ENCODE peak calls at places on chromosomes 2 and 18, in ten cellular contexts. X is activated T-helper 1 cell treated with anti-CD3 and anti-CD28 coated beads, Interleukin-2, amount 50 U/mL, for 16 hours; C is skeletal muscle cell; B is tibial artery; O is foreskin fibroblast; J is T-helper 2 cell; A is type B pancreatic cell; T is HEK293T; M is bronchial epithelial cell; E is mammary epithelial cell. Y is an unnamed sample.

GRCh38 chr2:144835634-144836351 is 315.9 kb upstream of the ZEB2 start:
- DNase-seq in X (no peak), C (peak), B (no peak), O (peak), J (no peak), A (no peak), T (no peak), M (peak), E (peak), Y (no peak)

GRCh38 chr18:67665266-67665665 is 148.7 kb upstream of the DSEL start:
- DNase-seq in X (no peak), C (peak), B (no peak), O (peak), J (no peak), A (no peak), T (no peak), M (peak), E (peak), Y (no peak)

GRCh38 chr2:86393521-86394490 is 47.4 kb upstream of the KDM3A start:
- DNase-seq in X (no peak), C (no peak), B (no peak), O (peak), J (no peak), A (no peak), T (no peak), M (peak), E (peak), Y (peak)

GRCh38 chr2:189940913-189941312 is 121.6 kb downstream of the MSTN start:
- DNase-seq in X (no peak), C (no peak), B (no peak), O (no peak), J (no peak), A (no peak), T (no peak), M (no peak), E (no peak), Y (peak)

GRCh38 chr2:226791487-226792081 is 8.0 kb downstream of the IRS1 start:
- DNase-seq in X (peak), C (peak), B (peak), O (peak), J (peak), A (peak), T (peak), M (peak), E (peak), Y (peak)

GRCh38 chr2:120729410-120730052 is 6.1 kb upstream of the GLI2 start:
- DNase-seq in X (no peak), C (no peak), B (peak), O (peak), J (no peak), A (peak), T (no peak), M (peak), E (peak), Y (no peak)

GRCh38 chr18:75638597-75639467 is 211.3 kb upstream of the SMIM21 start:
- DNase-seq in X (no peak), C (no peak), B (no peak), O (peak), J (no peak), A (no peak), T (no peak), M (no peak), E (no peak), Y (peak)

GRCh38 chr2:199581935-199582336 is 124.2 kb upstream of the SATB2 start:
- DNase-seq in X (no peak), C (no peak), B (no peak), O (peak), J (no peak), A (no peak), T (no peak), M (no peak), E (no peak), Y (peak)

GRCh38 chr2:217714268-217714643 is 288.5 kb downstream of the TNS1 start:
- DNase-seq in X (no peak), C (no peak), B (peak), O (peak), J (no peak), A (no peak), T (no peak), M (no peak), E (peak), Y (no peak)

GRCh38 chr2:99512081-99512480 is 22.3 kb upstream of the REV1 start:
- DNase-seq in X (no peak), C (no peak), B (no peak), O (no peak), J (no peak), A (no peak), T (no peak), M (no peak), E (no peak), Y (no peak)

GRCh38 chr2:201500534-201500933 is 49.0 kb downstream of the STRADB start:
- DNase-seq in X (no peak), C (peak), B (no peak), O (peak), J (no peak), A (no peak), T (no peak), M (peak), E (peak), Y (no peak)

GRCh38 chr2:237485304-237485703 is 1.7 kb upstream of the MLPH start:
- DNase-seq in X (no peak), C (no peak), B (no peak), O (no peak), J (no peak), A (no peak), T (no peak), M (no peak), E (no peak), Y (no peak)

GRCh38 chr2:4091013-4091412 is 387.6 kb downstream of the DCDC2C start:
- DNase-seq in X (no peak), C (no peak), B (no peak), O (no peak), J (no peak), A (no peak), T (no peak), M (no peak), E (no peak), Y (no peak)

GRCh38 chr2:233119123-233119522 is 59.0 kb downstream of the INPP5D start:
- DNase-seq in X (no peak), C (no peak), B (no peak), O (no peak), J (no peak), A (no peak), T (no peak), M (no peak), E (no peak), Y (no peak)

GRCh38 chr2:179613701-179614100 is 247.7 kb downstream of the ZNF385B start:
- DNase-seq in X (no peak), C (no peak), B (no peak), O (peak), J (no peak), A (no peak), T (no peak), M (no peak), E (peak), Y (no peak)

GRCh38 chr2:69616755-69617154 is 26.8 kb downstream of the AAK1 start:
- DNase-seq in X (peak), C (no peak), B (no peak), O (no peak), J (peak), A (no peak), T (no peak), M (peak), E (peak), Y (peak)

GRCh38 chr2:63999049-63999448 is 20.2 kb downstream of the VPS54 start:
- DNase-seq in X (no peak), C (no peak), B (no peak), O (no peak), J (no peak), A (no peak), T (no peak), M (peak), E (no peak), Y (no peak)

GRCh38 chr2:133326651-133327397 is 241.4 kb downstream of the NCKAP5 start:
- DNase-seq in X (no peak), C (peak), B (no peak), O (peak), J (no peak), A (no peak), T (no peak), M (peak), E (no peak), Y (no peak)

GRCh38 chr2:27929916-27930486 is 39.5 kb downstream of the BABAM2 start:
- DNase-seq in X (no peak), C (no peak), B (no peak), O (no peak), J (no peak), A (no peak), T (no peak), M (no peak), E (no peak), Y (no peak)

GRCh38 chr18:31555971-31556747 is 35.5 kb upstream of the TTR start:
- DNase-seq in X (peak), C (peak), B (no peak), O (peak), J (no peak), A (no peak), T (peak), M (peak), E (peak), Y (peak)

GRCh38 chr2:88903744-88904353 is 212.4 kb downstream of the RPIA start:
- DNase-seq in X (no peak), C (no peak), B (no peak), O (peak), J (no peak), A (no peak), T (peak), M (peak), E (peak), Y (peak)

GRCh38 chr2:72940786-72941185 is 23.5 kb downstream of the EMX1 start:
- DNase-seq in X (no peak), C (peak), B (no peak), O (peak), J (no peak), A (no peak), T (no peak), M (no peak), E (no peak), Y (no peak)

GRCh38 chr2:7835693-7836680 is 845.9 kb upstream of the ID2 start:
- DNase-seq in X (no peak), C (no peak), B (no peak), O (peak), J (no peak), A (no peak), T (no peak), M (peak), E (no peak), Y (no peak)

GRCh38 chr2:14094592-14094991 is 537.9 kb upstream of the LRATD1 start:
- DNase-seq in X (no peak), C (no peak), B (no peak), O (no peak), J (no peak), A (no peak), T (no peak), M (peak), E (no peak), Y (peak)

GRCh38 chr18:79625195-79625923 is 54.2 kb upstream of the CTDP1 start:
- DNase-seq in X (no peak), C (no peak), B (peak), O (no peak), J (no peak), A (no peak), T (no peak), M (peak), E (no peak), Y (peak)

GRCh38 chr2:237577956-237578870 is 11.8 kb downstream of the PRLH start:
- DNase-seq in X (no peak), C (no peak), B (no peak), O (no peak), J (no peak), A (no peak), T (no peak), M (no peak), E (no peak), Y (no peak)

GRCh38 chr2:191927319-191927867 is 80.5 kb upstream of the CAVIN2 start:
- DNase-seq in X (no peak), C (peak), B (no peak), O (peak), J (no peak), A (no peak), T (no peak), M (peak), E (peak), Y (peak)

GRCh38 chr2:170651603-170652002 is 63.5 kb upstream of the SP5 start:
- DNase-seq in X (no peak), C (no peak), B (no peak), O (no peak), J (peak), A (no peak), T (no peak), M (no peak), E (no peak), Y (no peak)

GRCh38 chr2:163733301-163733938 is 2.4 kb downstream of the FIGN start:
- DNase-seq in X (no peak), C (no peak), B (peak), O (peak), J (no peak), A (no peak), T (no peak), M (no peak), E (no peak), Y (no peak)

GRCh38 chr2:165791811-165792454 is 2.1 kb downstream of the GALNT3 start:
- DNase-seq in X (no peak), C (no peak), B (no peak), O (peak), J (no peak), A (no peak), T (no peak), M (peak), E (peak), Y (no peak)